ENCODE peak calls at places on chromosomes 5 and 9, in six cellular contexts. A is GM12891, Y is sigmoid colon, M is heart left ventricle, Z is A549, I is GM12878. N is an unnamed sample.

GRCh38 chr9:83403864-83404263 is 134.3 kb downstream of the FRMD3 start:
- DNase-seq in A (no peak), Y (no peak), M (no peak), Z (no peak), I (no peak), N (no peak)

GRCh38 chr5:157215826-157216167 is 35.2 kb downstream of the ITK start:
- DNase-seq in A (no peak), Y (no peak), M (no peak), Z (no peak), I (no peak), N (no peak)

GRCh38 chr9:119458068-119458467 is 88.8 kb upstream of the BRINP1 start:
- DNase-seq in A (no peak), Y (no peak), M (no peak), Z (no peak), I (no peak), N (no peak)

GRCh38 chr5:168798065-168799023 is 219.2 kb upstream of the PANK3 start:
- DNase-seq in A (no peak), Y (no peak), M (no peak), Z (no peak), I (no peak), N (no peak)

GRCh38 chr9:10232352-10232930 is 380.4 kb downstream of the PTPRD start:
- DNase-seq in A (no peak), Y (no peak), M (no peak), Z (no peak), I (no peak), N (peak)

GRCh38 chr9:70411141-70411929 is 3.1 kb downstream of the KLF9 start:
- DNase-seq in A (no peak), Y (peak), M (peak), Z (no peak), I (no peak), N (no peak)

GRCh38 chr5:126736141-126736540 is 40.8 kb upstream of the LMNB1 start:
- DNase-seq in A (no peak), Y (no peak), M (no peak), Z (no peak), I (no peak), N (no peak)

GRCh38 chr9:15707000-15707399 is 154.2 kb downstream of the CCDC171 start:
- DNase-seq in A (no peak), Y (no peak), M (no peak), Z (no peak), I (no peak), N (no peak)

GRCh38 chr9:123364241-123364824 is 8.3 kb downstream of the CRB2 start:
- DNase-seq in A (no peak), Y (no peak), M (no peak), Z (no peak), I (no peak), N (no peak)

GRCh38 chr5:18420711-18421110 is 786.5 kb downstream of the TAF11L14 start:
- DNase-seq in A (no peak), Y (no peak), M (no peak), Z (no peak), I (no peak), N (no peak)

GRCh38 chr5:175347027-175347426 is 97.0 kb downstream of the DRD1 start:
- DNase-seq in A (no peak), Y (no peak), M (no peak), Z (no peak), I (no peak), N (no peak)

GRCh38 chr5:57317341-57317740 is 143.5 kb downstream of the GPBP1 start:
- DNase-seq in A (no peak), Y (no peak), M (no peak), Z (no peak), I (no peak), N (no peak)

GRCh38 chr9:135299651-135300345 is 179.8 kb upstream of the PPP1R26 start:
- DNase-seq in A (no peak), Y (no peak), M (no peak), Z (no peak), I (no peak), N (no peak)

GRCh38 chr9:108074900-108075299 is 585.3 kb upstream of the KLF4 start:
- DNase-seq in A (no peak), Y (no peak), M (no peak), Z (no peak), I (no peak), N (no peak)
- TF ChIP-seq POLR2A in A (no peak), Y (no peak), M (no peak), Z (no peak), I (no peak), N (no peak)

DNA sequence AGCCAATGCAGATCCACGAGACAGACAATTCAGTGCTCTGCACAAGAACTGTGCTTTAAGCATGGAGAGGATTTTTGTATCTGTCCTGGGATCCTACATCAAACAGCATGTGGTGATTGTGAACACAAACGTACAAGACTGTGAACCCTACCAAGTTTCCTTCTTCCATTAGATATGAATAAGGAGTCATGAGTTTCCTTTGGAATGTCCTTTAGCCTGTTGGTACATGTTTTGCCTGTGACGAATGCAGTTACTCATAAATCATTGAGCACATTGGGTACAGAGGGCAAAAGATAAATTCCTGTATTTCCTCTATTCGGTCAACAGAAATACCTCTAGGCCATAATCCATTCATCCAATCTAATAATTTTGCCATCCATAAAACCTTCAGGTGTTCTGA is 61.5 kb downstream of the FXN start:
- DNase-seq in A (no peak), Y (no peak), M (no peak), Z (no peak), I (no peak), N (no peak)
- TF ChIP-seq POLR2A in A (no peak), Y (no peak), M (no peak), Z (no peak), I (no peak), N (no peak)

GRCh38 chr9:121529237-121529987 is 29.8 kb upstream of the GGTA1 start:
- DNase-seq in A (no peak), Y (peak), M (peak), Z (no peak), I (no peak), N (no peak)

GRCh38 chr9:121527371-121527770 is 27.7 kb upstream of the GGTA1 start:
- DNase-seq in A (no peak), Y (no peak), M (no peak), Z (no peak), I (no peak), N (no peak)

GRCh38 chr9:121532881-121533280 is 33.2 kb upstream of the GGTA1 start:
- DNase-seq in A (no peak), Y (no peak), M (no peak), Z (no peak), I (no peak), N (no peak)

GRCh38 chr9:121528642-121529041 is 29.0 kb upstream of the GGTA1 start:
- DNase-seq in A (no peak), Y (no peak), M (no peak), Z (no peak), I (no peak), N (no peak)
- TF ChIP-seq POLR2A in A (no peak), Y (no peak), M (no peak), Z (no peak), I (no peak), N (no peak)

GRCh38 chr9:17578577-17578910 is 322 bp upstream of the SH3GL2 start:
- DNase-seq in A (no peak), Y (no peak), M (no peak), Z (no peak), I (no peak), N (no peak)

GRCh38 chr9:17574342-17574741 is 4.5 kb upstream of the SH3GL2 start:
- DNase-seq in A (no peak), Y (no peak), M (no peak), Z (no peak), I (no peak), N (no peak)

GRCh38 chr9:17580119-17580518 is 1.3 kb downstream of the SH3GL2 start:
- DNase-seq in A (no peak), Y (no peak), M (no peak), Z (no peak), I (no peak), N (no peak)

DNA sequence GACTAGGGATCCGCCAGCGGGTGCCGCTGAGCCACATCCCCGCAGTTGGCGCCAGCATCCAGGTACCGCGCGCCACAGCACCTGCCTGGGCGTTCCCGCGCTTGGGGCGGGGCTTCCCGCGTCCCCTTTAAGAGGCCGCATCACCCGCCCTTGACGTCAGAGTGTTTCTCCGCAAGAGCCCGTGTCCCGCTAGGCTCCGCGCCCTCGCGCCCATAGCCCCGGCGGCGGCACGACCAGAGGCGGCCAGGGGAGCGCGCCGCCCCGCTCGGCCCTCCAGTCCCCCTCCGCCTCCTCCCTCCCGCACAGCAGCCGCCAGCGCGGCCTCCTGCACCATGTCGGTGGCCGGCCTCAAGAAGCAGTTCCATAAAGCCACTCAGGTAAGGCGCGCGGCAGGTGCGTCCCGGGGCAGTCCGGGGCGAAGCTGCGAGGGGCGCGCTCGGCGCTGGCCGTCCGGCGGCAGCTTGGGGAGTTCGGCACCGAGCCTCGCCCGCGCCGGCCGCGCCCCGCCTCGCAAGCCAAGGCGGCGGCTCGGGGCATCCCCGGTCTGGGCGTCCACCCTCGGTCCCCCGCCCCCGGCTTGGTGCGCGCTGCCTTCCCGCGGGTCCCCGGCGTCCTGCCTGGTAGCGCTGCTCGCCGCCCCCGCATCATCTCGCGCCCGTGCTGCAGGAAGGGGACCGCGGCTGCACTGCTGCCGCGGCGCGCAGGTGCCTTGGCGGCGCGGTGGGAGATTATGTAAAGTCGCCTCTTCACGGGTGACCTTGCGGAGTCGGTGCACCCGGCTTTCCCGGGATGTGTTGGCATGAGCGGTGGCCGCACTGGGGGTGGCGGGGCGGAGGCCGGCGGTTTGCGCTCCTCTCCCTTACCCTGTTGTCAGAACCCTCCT is at the start of gene SH3GL2:
- DNase-seq in A (peak), Y (no peak), M (peak), Z (peak), I (no peak), N (peak)
- TF ChIP-seq POLR2A in A (no peak), Y (no peak), M (peak), Z (no peak), I (no peak), N (no peak)

N was measured in erythroblast.